ENCODE peak calls at places on chromosomes 1 and 21, in ten cellular contexts. W is GM18507; I is gastrocnemius medialis; U is activated CD4-positive, alpha-beta T cell treated with anti-CD3 and anti-CD28 coated beads for 24 hours; A is activated naive CD8-positive, alpha-beta T cell treated with anti-CD3 and anti-CD28 coated beads, Interleukin-2, amount 50 U/mL, for 24 hours; S is brain microvascular endothelial cell; L is Right ventricle myocardium inferior; V is NCI-H1694; T is neural crest cell; X is osteocyte. O is an unnamed sample.

GRCh38 chr1:96521994-96522760 is 199.4 kb upstream of the PTBP2 start:
- DNase-seq in I (no peak), U (no peak), X (no peak), T (no peak), W (no peak), A (no peak), L (no peak), S (peak; percentile 16), V (no peak), O (no peak)

GRCh38 chr21:42545745-42546144 is 32.1 kb downstream of the SLC37A1 start:
- DNase-seq in I (no peak), X (no peak), L (no peak), U (no peak), V (no peak), A (no peak), S (no peak), T (no peak), W (no peak), O (no peak)

GRCh38 chr1:183622884-183623785 is 12.4 kb downstream of the ARPC5 start:
- DNase-seq in A (peak; percentile 38), V (peak; percentile 41), X (no peak), I (no peak), T (peak; percentile 29), U (no peak), W (no peak), L (peak; percentile 61), S (peak; percentile 61), O (no peak)

GRCh38 chr1:40593449-40594186 is 62.2 kb downstream of the ZNF684 start:
- DNase-seq in T (no peak), S (no peak), A (no peak), U (no peak), X (no peak), L (no peak), V (no peak), W (no peak), I (no peak), O (no peak)

GRCh38 chr1:245888809-245889208 is 618.3 kb downstream of the SMYD3 start:
- DNase-seq in X (no peak), A (no peak), U (no peak), S (peak; percentile 43), T (no peak), L (no peak), V (peak; percentile 32), W (no peak), I (no peak), O (no peak)

GRCh38 chr1:46043491-46044017 is 88.9 kb downstream of the PIK3R3 start:
- DNase-seq in U (no peak), T (no peak), I (no peak), W (peak; percentile 35), V (no peak), X (no peak), S (no peak), A (no peak), L (no peak), O (no peak)

GRCh38 chr1:202835548-202836072 is 24.9 kb downstream of the PCAT6 start:
- DNase-seq in S (no peak), X (no peak), T (no peak), W (no peak), L (no peak), A (peak; percentile 34), V (no peak), I (no peak), U (no peak), O (no peak)

GRCh38 chr21:27564684-27565280 is 597.9 kb upstream of the ADAMTS5 start:
- DNase-seq in A (peak; percentile 2), V (peak; percentile 53), S (peak; percentile 84), U (no peak), I (no peak), X (no peak), L (no peak), W (no peak), T (peak; percentile 25), O (no peak)

GRCh38 chr1:116020668-116021272 is 44.5 kb downstream of the SLC22A15 start:
- DNase-seq in L (peak; percentile 72), X (no peak), V (peak; percentile 85), U (peak; percentile 37), A (peak; percentile 45), T (peak; percentile 49), I (no peak), W (peak; percentile 46), S (peak; percentile 57), O (no peak)

GRCh38 chr1:59422921-59423575 is 126.2 kb downstream of the FGGY start:
- DNase-seq in U (no peak), S (no peak), X (no peak), I (peak; percentile 60), W (no peak), T (no peak), L (no peak), A (no peak), V (peak; percentile 11), O (no peak)

GRCh38 chr1:164786980-164787833 is 228.2 kb downstream of the PBX1 start:
- DNase-seq in X (peak; percentile 89), I (peak; percentile 75), S (peak; percentile 80), T (peak; percentile 79), A (peak; percentile 58), V (peak; percentile 94), U (peak; percentile 37), L (peak; percentile 81), W (peak; percentile 59), O (peak; percentile 88)

GRCh38 chr1:229938571-229938970 is 128.5 kb upstream of the GALNT2 start:
- DNase-seq in I (no peak), U (no peak), L (no peak), A (no peak), X (no peak), V (no peak), W (no peak), S (no peak), T (no peak), O (no peak)

GRCh38 chr1:64917328-64917861 is 49.0 kb downstream of the JAK1 start:
- DNase-seq in T (no peak), W (no peak), L (peak; percentile 65), V (no peak), U (no peak), S (peak; percentile 96), X (peak; percentile 85), A (no peak), I (peak; percentile 57), O (no peak)

GRCh38 chr21:26715878-26716506 is 129.2 kb downstream of the ADAMTS1 start:
- DNase-seq in U (peak; percentile 2), A (peak; percentile 9), T (peak; percentile 53), V (peak; percentile 51), I (no peak), W (no peak), S (peak; percentile 51), L (no peak), X (no peak), O (no peak)

GRCh38 chr21:38985423-38986378 is 180.0 kb downstream of the ETS2 start:
- DNase-seq in V (peak; percentile 59), T (no peak), X (peak; percentile 89), I (peak; percentile 47), S (peak; percentile 60), A (peak; percentile 72), L (peak; percentile 85), W (peak; percentile 18), U (peak; percentile 30), O (peak; percentile 81)

GRCh38 chr1:205448540-205449253 is 7.1 kb downstream of the BLACAT1 start:
- DNase-seq in T (no peak), I (no peak), A (no peak), L (peak; percentile 4), U (no peak), W (no peak), X (no peak), S (no peak), V (no peak), O (no peak)